ENCODE peak calls at places on chromosome 6, in ten cellular contexts. C, N, P, S, R, O, Y, D, A and V are unnamed samples.

GRCh38 chr6:43020847-43021246 is 576 bp upstream of the RRP36 start:
- DNase-seq in S (no peak), D (no peak), R (no peak), Y (no peak), O (peak; percentile 51), P (no peak), A (no peak), N (peak; percentile 57), C (peak; percentile 41), V (no peak)

GRCh38 chr6:111177131-111177530 is 89.8 kb downstream of the SLC16A10 start:
- DNase-seq in N (no peak), S (no peak), R (no peak), P (no peak), D (no peak), Y (no peak), A (no peak), C (no peak), O (no peak), V (no peak)

GRCh38 chr6:15247750-15248450 is 2.0 kb downstream of the JARID2 start:
- DNase-seq in D (peak; percentile 63), C (peak; percentile 94), A (peak; percentile 75), O (peak; percentile 82), R (peak; percentile 71), Y (peak; percentile 68), N (peak; percentile 46), S (peak; percentile 82), P (peak; percentile 68), V (no peak)

GRCh38 chr6:81396916-81397315 is 355.6 kb downstream of the TENT5A start:
- DNase-seq in Y (no peak), S (no peak), D (no peak), N (no peak), P (no peak), C (no peak), R (no peak), O (no peak), A (no peak), V (no peak)

GRCh38 chr6:83169096-83169495 is 24.0 kb downstream of the PGM3 start:
- DNase-seq in R (no peak), S (no peak), P (no peak), Y (no peak), D (no peak), A (no peak), C (no peak), O (no peak), N (no peak), V (no peak)

GRCh38 chr6:112801681-112802080 is 454.6 kb downstream of the RFPL4B start:
- DNase-seq in Y (no peak), P (no peak), C (no peak), D (no peak), A (no peak), R (no peak), N (no peak), O (no peak), S (no peak), V (no peak)

GRCh38 chr6:14276667-14277404 is 159.3 kb downstream of the CD83 start:
- DNase-seq in P (no peak), O (no peak), N (no peak), A (no peak), C (no peak), R (peak; percentile 65), Y (peak; percentile 35), D (no peak), S (peak; percentile 72), V (no peak)

GRCh38 chr6:135577059-135577538 is 79.6 kb upstream of the AHI1 start:
- DNase-seq in A (no peak), R (peak; percentile 55), O (no peak), S (peak; percentile 10), D (no peak), P (no peak), Y (no peak), N (no peak), C (no peak), V (no peak)

GRCh38 chr6:111661541-111662041 is 55.9 kb upstream of the TRAF3IP2 start:
- DNase-seq in R (no peak), S (no peak), O (peak; percentile 72), A (no peak), N (no peak), C (no peak), D (no peak), Y (no peak), P (peak; percentile 55), V (no peak)

GRCh38 chr6:152557502-152557901 is 79.7 kb downstream of the SYNE1 start:
- DNase-seq in S (no peak), D (no peak), R (no peak), Y (no peak), O (no peak), A (no peak), P (no peak), C (no peak), N (no peak), V (no peak)

GRCh38 chr6:33201147-33201545 is 479 bp downstream of the SLC39A7 start:
- DNase-seq in R (no peak), P (no peak), O (no peak), S (no peak), A (no peak), Y (no peak), C (no peak), D (no peak), N (peak; percentile 40), V (no peak)

GRCh38 chr6:39543950-39544349 is 181.3 kb downstream of the KIF6 start:
- DNase-seq in Y (no peak), P (no peak), N (no peak), S (no peak), A (no peak), R (no peak), O (no peak), C (no peak), D (no peak), V (no peak)

GRCh38 chr6:127058027-127058426 is 60.4 kb upstream of the RSPO3 start:
- DNase-seq in D (no peak), R (no peak), N (peak; percentile 47), C (no peak), Y (peak; percentile 30), P (no peak), S (no peak), A (no peak), O (no peak), V (peak; percentile 13)

GRCh38 chr6:82780334-82780733 is 285.3 kb downstream of the UBE3D start:
- DNase-seq in C (no peak), Y (no peak), A (no peak), P (no peak), N (no peak), R (no peak), D (no peak), S (no peak), O (no peak), V (no peak)

GRCh38 chr6:167840526-167841179 is 13.9 kb downstream of the AFDN start:
- DNase-seq in N (no peak), R (no peak), Y (no peak), D (no peak), O (peak; percentile 41), P (no peak), C (no peak), S (no peak), A (no peak), V (no peak)